ENCODE peak calls at places on chromosome 22, in six cellular contexts. A, Q, O, R, Z and C are unnamed samples.

GRCh38 chr22:30002861-30003489 is 77.3 kb upstream of the HORMAD2 start:
- DNase-seq in A (no peak), Q (no peak), O (no peak), R (no peak), Z (no peak), C (no peak)

GRCh38 chr22:36577019-36577418 is 48.1 kb upstream of the EIF3D start:
- DNase-seq in A (peak; percentile 79), Q (no peak), O (peak; percentile 7), R (no peak), Z (no peak), C (no peak)

GRCh38 chr22:37197451-37198289 is 9.6 kb upstream of the C1QTNF6 start:
- DNase-seq in A (no peak), Q (peak; percentile 79), O (peak; percentile 92), R (peak; percentile 84), Z (peak; percentile 69), C (no peak)

GRCh38 chr22:44211256-44211945 is 30.7 kb downstream of the PARVG start:
- DNase-seq in A (no peak), Q (no peak), O (no peak), R (no peak), Z (peak; percentile 27), C (no peak)

GRCh38 chr22:22816766-22817410 is 70.7 kb upstream of the IGLL5 start:
- DNase-seq in A (no peak), Q (no peak), O (no peak), R (no peak), Z (no peak), C (no peak)

GRCh38 chr22:50312371-50312770 is 4.9 kb upstream of the PLXNB2 start:
- DNase-seq in A (no peak), Q (no peak), O (no peak), R (no peak), Z (no peak), C (no peak)

GRCh38 chr22:41288245-41288946 is 2.4 kb upstream of the RANGAP1 start:
- DNase-seq in A (peak; percentile 59), Q (peak; percentile 84), O (peak; percentile 74), R (peak; percentile 77), Z (peak; percentile 59), C (no peak)

GRCh38 chr22:28761449-28761755 is 11.1 kb upstream of the CCDC117 start:
- DNase-seq in A (no peak), Q (no peak), O (no peak), R (no peak), Z (no peak), C (no peak)

GRCh38 chr22:27883656-27884350 is 35.3 kb downstream of the PITPNB start:
- DNase-seq in A (no peak), Q (no peak), O (no peak), R (no peak), Z (no peak), C (no peak)

GRCh38 chr22:32043391-32043790 is 330 bp downstream of the SLC5A1 start:
- DNase-seq in A (no peak), Q (no peak), O (no peak), R (no peak), Z (no peak), C (no peak)

GRCh38 chr22:35191412-35191811 is 65.9 kb upstream of the HMGXB4 start:
- DNase-seq in A (no peak), Q (no peak), O (peak; percentile 12), R (no peak), Z (no peak), C (no peak)

GRCh38 chr22:20912494-20912893 is 4.7 kb upstream of the CRKL start:
- DNase-seq in A (no peak), Q (no peak), O (no peak), R (no peak), Z (no peak), C (no peak)

GRCh38 chr22:37193629-37194191 is 5.7 kb upstream of the C1QTNF6 start:
- DNase-seq in A (no peak), Q (no peak), O (no peak), R (peak; percentile 13), Z (no peak), C (no peak)

GRCh38 chr22:37020192-37020479 is 594 bp downstream of the MPST start:
- DNase-seq in A (no peak), Q (peak; percentile 69), O (peak; percentile 27), R (peak; percentile 58), Z (peak; percentile 65), C (no peak)

GRCh38 chr22:42314709-42315391 is 44.4 kb upstream of the TCF20 start:
- DNase-seq in A (no peak), Q (no peak), O (no peak), R (no peak), Z (no peak), C (no peak)

GRCh38 chr22:42920101-42920820 is 63.2 kb upstream of the ARFGAP3 start:
- DNase-seq in A (no peak), Q (no peak), O (no peak), R (no peak), Z (peak; percentile 57), C (no peak)

GRCh38 chr22:30634477-30635233 is 926 bp upstream of the SLC35E4 start:
- DNase-seq in A (peak; percentile 74), Q (peak; percentile 93), O (peak; percentile 73), R (peak; percentile 80), Z (peak; percentile 90), C (peak; percentile 88)

GRCh38 chr22:30864441-30865420 is 103.8 kb downstream of the MORC2 start:
- DNase-seq in A (no peak), Q (peak; percentile 3), O (no peak), R (no peak), Z (peak; percentile 15), C (no peak)

GRCh38 chr22:42931421-42932196 is 74.5 kb upstream of the ARFGAP3 start:
- DNase-seq in A (no peak), Q (no peak), O (no peak), R (no peak), Z (no peak), C (no peak)

GRCh38 chr22:23144432-23144831 is 845 bp upstream of the RAB36 start:
- DNase-seq in A (no peak), Q (no peak), O (no peak), R (no peak), Z (no peak), C (no peak)

GRCh38 chr22:19791894-19792293 is 31.3 kb downstream of the TBX1 start:
- DNase-seq in A (no peak), Q (no peak), O (no peak), R (no peak), Z (no peak), C (no peak)
- H3K9me3 ChIP-seq in A (peaks cover 29% of the 10 kb centered on the region), Q (no peaks in the 10 kb centered on the region), O (peaks cover 5% of the 10 kb centered on the region), R (no peaks in the 10 kb centered on the region), Z (no peaks in the 10 kb centered on the region), C (no peaks in the 10 kb centered on the region)

GRCh38 chr22:49143812-49144211 is 683.9 kb downstream of the BRD1 start:
- DNase-seq in A (no peak), Q (no peak), O (no peak), R (no peak), Z (no peak), C (no peak)
- H3K9me3 ChIP-seq in A (peaks cover 69% of the 10 kb centered on the region), Q (no peaks in the 10 kb centered on the region), O (no peaks in the 10 kb centered on the region), R (no peaks in the 10 kb centered on the region), Z (no peaks in the 10 kb centered on the region), C (peaks cover 2% of the 10 kb centered on the region)

GRCh38 chr22:25546242-25546641 is 18.2 kb upstream of the GRK3 start:
- DNase-seq in A (no peak), Q (no peak), O (no peak), R (no peak), Z (no peak), C (no peak)

GRCh38 chr22:25545677-25546076 is 18.8 kb upstream of the GRK3 start:
- DNase-seq in A (no peak), Q (no peak), O (no peak), R (no peak), Z (peak; percentile 35), C (no peak)

GRCh38 chr22:25548866-25549464 is 15.5 kb upstream of the GRK3 start:
- DNase-seq in A (no peak), Q (no peak), O (no peak), R (no peak), Z (no peak), C (no peak)

GRCh38 chr22:25545117-25545516 is 19.4 kb upstream of the GRK3 start:
- DNase-seq in A (no peak), Q (no peak), O (no peak), R (no peak), Z (no peak), C (no peak)

DNA sequence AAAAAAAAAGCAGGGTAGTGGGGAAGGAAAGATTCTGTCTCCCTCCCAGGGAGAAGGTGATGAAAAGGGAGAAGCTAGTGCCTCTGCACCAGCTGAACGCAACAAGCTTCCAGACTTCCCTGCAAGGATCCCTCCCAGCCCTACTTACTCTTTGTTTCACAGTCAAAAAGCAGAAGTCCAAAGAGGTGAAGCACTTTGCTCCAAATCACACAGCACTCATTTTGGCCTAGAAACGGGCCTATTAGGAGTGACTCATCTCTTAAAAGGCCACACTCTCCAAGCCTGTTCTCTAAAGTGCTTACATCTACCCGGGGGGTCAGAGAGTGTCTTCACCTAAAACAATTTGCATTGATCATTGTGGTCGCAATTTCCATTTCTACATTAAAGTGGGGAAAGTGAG is 17.7 kb upstream of the GRK3 start:
- DNase-seq in A (no peak), Q (no peak), O (peak; percentile 50), R (no peak), Z (peak; percentile 40), C (no peak)
- H3K9me3 ChIP-seq in A (no peaks in the 10 kb centered on the region), Q (no peaks in the 10 kb centered on the region), O (no peaks in the 10 kb centered on the region), R (no peaks in the 10 kb centered on the region), Z (no peaks in the 10 kb centered on the region), C (no peaks in the 10 kb centered on the region)

GRCh38 chr22:47018010-47018910 is 255.8 kb downstream of the TBC1D22A start:
- DNase-seq in A (no peak), Q (no peak), O (no peak), R (no peak), Z (peak; percentile 18), C (no peak)
- H3K9me3 ChIP-seq in A (no peaks in the 10 kb centered on the region), Q (no peaks in the 10 kb centered on the region), O (no peaks in the 10 kb centered on the region), R (no peaks in the 10 kb centered on the region), Z (no peaks in the 10 kb centered on the region), C (no peaks in the 10 kb centered on the region)

GRCh38 chr22:47443836-47444745 is 681.6 kb downstream of the TBC1D22A start:
- DNase-seq in A (no peak), Q (no peak), O (no peak), R (no peak), Z (no peak), C (no peak)

GRCh38 chr22:47444746-47445065 is 682.3 kb downstream of the TBC1D22A start:
- DNase-seq in A (no peak), Q (no peak), O (no peak), R (no peak), Z (no peak), C (no peak)

GRCh38 chr22:47445716-47446290 is 683.4 kb downstream of the TBC1D22A start:
- DNase-seq in A (no peak), Q (no peak), O (no peak), R (no peak), Z (no peak), C (no peak)

GRCh38 chr22:47445212-47445611 is 682.8 kb downstream of the TBC1D22A start:
- DNase-seq in A (no peak), Q (no peak), O (no peak), R (no peak), Z (no peak), C (no peak)

DNA sequence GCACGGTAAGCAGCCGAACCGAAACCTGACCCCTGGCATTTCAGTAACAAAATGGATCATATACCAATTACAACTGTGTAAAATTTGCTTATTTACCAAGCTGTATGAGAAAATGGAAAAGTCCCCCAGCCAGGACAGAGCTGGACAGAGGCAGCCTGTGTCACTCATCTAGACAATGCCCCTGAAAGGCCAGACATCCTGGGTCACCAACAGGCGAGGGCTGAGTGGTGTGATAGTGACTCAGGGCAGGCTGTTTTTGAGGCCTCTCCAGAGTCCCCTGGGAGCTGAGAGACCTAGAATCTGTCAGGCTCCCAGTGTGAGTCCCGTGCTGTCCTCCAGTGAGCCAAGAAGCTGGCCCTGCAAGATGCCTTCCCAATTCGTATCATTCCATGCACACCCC is 680.4 kb downstream of the TBC1D22A start:
- DNase-seq in A (no peak), Q (no peak), O (no peak), R (no peak), Z (no peak), C (no peak)
- H3K9me3 ChIP-seq in A (peaks cover 45% of the 10 kb centered on the region), Q (no peaks in the 10 kb centered on the region), O (no peaks in the 10 kb centered on the region), R (no peaks in the 10 kb centered on the region), Z (peaks cover 1% of the 10 kb centered on the region), C (no peaks in the 10 kb centered on the region)